ENCODE peak calls at places on chromosome 2, in eight cellular contexts. J, Z, E, G, B, T, D and L are unnamed samples.
A peak's percentile ranks its signal among the peaks of the same experiment; 100 is the strongest.

GRCh38 chr2:71348302-71348701 is 16.7 kb downstream of the ZNF638 start:
- DNase-seq in G (no peak), B (no peak), T (peak; percentile 73), Z (no peak), E (no peak), J (no peak), D (no peak), L (no peak)

GRCh38 chr2:157438907-157439791 is 4.7 kb downstream of the CYTIP start:
- DNase-seq in D (no peak), E (no peak), T (peak; percentile 19), B (no peak), Z (no peak), G (peak; percentile 40), J (no peak), L (no peak)

GRCh38 chr2:213151437-213152064 is at the start of gene IKZF2:
- DNase-seq in J (peak; percentile 77), T (peak; percentile 93), Z (peak; percentile 60), E (peak; percentile 67), G (peak; percentile 79), D (peak; percentile 45), B (peak; percentile 72), L (peak; percentile 85)

GRCh38 chr2:44596537-44597320 is 235.0 kb downstream of the CAMKMT start:
- DNase-seq in D (no peak), B (no peak), J (no peak), E (no peak), Z (no peak), G (no peak), T (no peak), L (no peak)

GRCh38 chr2:14693874-14694273 is 61.4 kb downstream of the LRATD1 start:
- DNase-seq in J (no peak), B (no peak), D (no peak), E (no peak), G (no peak), T (no peak), Z (no peak), L (no peak)

GRCh38 chr2:232362174-232362913 is 16.2 kb upstream of the ALPP start:
- DNase-seq in B (no peak), Z (no peak), D (no peak), J (peak; percentile 14), T (no peak), G (no peak), E (no peak), L (no peak)

GRCh38 chr2:223306371-223306770 is 254.4 kb downstream of the KCNE4 start:
- DNase-seq in E (no peak), Z (peak; percentile 28), D (no peak), T (peak; percentile 8), G (no peak), B (no peak), J (no peak), L (no peak)

GRCh38 chr2:7982054-7982453 is 699.8 kb upstream of the ID2 start:
- DNase-seq in B (no peak), T (no peak), E (no peak), D (no peak), G (no peak), Z (no peak), J (no peak), L (no peak)

GRCh38 chr2:208607694-208608093 is 201.1 kb downstream of the PTH2R start:
- DNase-seq in T (no peak), G (no peak), B (no peak), J (no peak), Z (no peak), D (no peak), E (no peak), L (no peak)

GRCh38 chr2:134153481-134153880 is 100.4 kb upstream of the MGAT5 start:
- DNase-seq in Z (no peak), T (no peak), G (peak; percentile 31), B (no peak), J (no peak), E (no peak), D (no peak), L (no peak)

GRCh38 chr2:62596061-62596658 is 90.2 kb upstream of the TMEM17 start:
- DNase-seq in J (no peak), Z (no peak), G (no peak), B (no peak), T (no peak), D (no peak), E (no peak), L (no peak)

GRCh38 chr2:191758420-191759199 is 80.7 kb downstream of the NABP1 start:
- DNase-seq in T (peak; percentile 59), D (no peak), B (peak; percentile 25), Z (peak; percentile 76), J (no peak), E (peak; percentile 28), G (peak; percentile 42), L (no peak)

GRCh38 chr2:28300489-28300888 is 92.2 kb upstream of the FOSL2 start:
- DNase-seq in B (no peak), Z (no peak), E (no peak), T (no peak), J (no peak), G (no peak), D (no peak), L (no peak)

GRCh38 chr2:222892321-222892720 is 31.5 kb downstream of the ACSL3 start:
- DNase-seq in J (no peak), E (no peak), G (no peak), D (peak; percentile 56), B (no peak), T (no peak), Z (no peak), L (no peak)

GRCh38 chr2:696463-696862 is 19.3 kb upstream of the TMEM18 start:
- DNase-seq in J (no peak), G (no peak), Z (no peak), T (no peak), B (no peak), E (no peak), D (no peak), L (no peak)

GRCh38 chr2:197515277-197515797 is 529 bp upstream of the MOB4 start:
- DNase-seq in D (no peak), J (no peak), B (no peak), G (peak; percentile 42), Z (peak; percentile 12), T (peak; percentile 14), E (peak; percentile 39), L (no peak)

GRCh38 chr2:193584522-193584938 is 1389.8 kb upstream of the TMEFF2 start:
- DNase-seq in T (peak; percentile 49), D (no peak), J (no peak), G (no peak), B (no peak), E (no peak), Z (peak; percentile 15), L (no peak)

GRCh38 chr2:89849731-89850130 is 1158.3 kb downstream of the RPIA start:
- DNase-seq in D (no peak), T (no peak), G (no peak), E (no peak), Z (no peak), J (no peak), B (no peak), L (no peak)

GRCh38 chr2:89850481-89850880 is 1159.0 kb downstream of the RPIA start:
- DNase-seq in B (no peak), Z (no peak), T (no peak), E (no peak), J (no peak), D (no peak), G (no peak), L (no peak)

GRCh38 chr2:89845532-89845931 is 1154.1 kb downstream of the RPIA start:
- DNase-seq in D (no peak), T (no peak), Z (no peak), G (no peak), E (no peak), B (no peak), J (no peak), L (no peak)

GRCh38 chr2:89848763-89849162 is 1157.3 kb downstream of the RPIA start:
- DNase-seq in T (no peak), Z (no peak), J (no peak), G (no peak), B (no peak), E (no peak), D (no peak), L (no peak)

DNA sequence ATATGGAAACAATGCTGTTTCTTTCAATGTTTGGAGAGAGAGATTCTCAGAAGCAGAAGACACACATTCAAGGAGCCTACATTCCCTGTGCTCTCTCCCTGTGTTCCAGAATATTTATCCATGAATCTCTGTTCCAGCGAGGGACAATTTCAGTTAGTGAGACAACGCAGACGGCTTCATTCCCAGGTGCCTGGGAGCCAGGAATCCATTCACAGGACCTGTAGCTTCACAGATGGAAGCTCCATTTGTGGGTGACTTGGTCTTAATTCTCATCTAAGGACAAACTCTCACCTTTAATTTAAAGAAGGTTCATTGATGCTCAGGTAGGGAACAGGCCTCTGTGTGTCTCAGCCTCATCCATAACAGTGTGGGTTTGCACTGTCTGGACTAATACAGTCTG is 1156.6 kb downstream of the RPIA start:
- DNase-seq in Z (no peak), T (no peak), J (no peak), E (no peak), B (no peak), G (no peak), D (no peak), L (no peak)
- H3K9me3 ChIP-seq in Z (no peaks in the 10 kb centered on the region), T (peaks cover 23% of the 10 kb centered on the region), J (no peaks in the 10 kb centered on the region), E (no peaks in the 10 kb centered on the region), B (no peaks in the 10 kb centered on the region), G (no peaks in the 10 kb centered on the region), D (no peaks in the 10 kb centered on the region), L (no peaks in the 10 kb centered on the region)

GRCh38 chr2:2827691-2828315 is 496.7 kb upstream of the MYT1L start:
- DNase-seq in B (no peak), G (peak; percentile 7), Z (no peak), T (no peak), J (no peak), D (no peak), E (no peak), L (no peak)
- H3K9me3 ChIP-seq in B (no peaks in the 10 kb centered on the region), G (no peaks in the 10 kb centered on the region), Z (no peaks in the 10 kb centered on the region), T (no peaks in the 10 kb centered on the region), J (no peaks in the 10 kb centered on the region), D (no peaks in the 10 kb centered on the region), E (no peaks in the 10 kb centered on the region), L (no peaks in the 10 kb centered on the region)

DNA sequence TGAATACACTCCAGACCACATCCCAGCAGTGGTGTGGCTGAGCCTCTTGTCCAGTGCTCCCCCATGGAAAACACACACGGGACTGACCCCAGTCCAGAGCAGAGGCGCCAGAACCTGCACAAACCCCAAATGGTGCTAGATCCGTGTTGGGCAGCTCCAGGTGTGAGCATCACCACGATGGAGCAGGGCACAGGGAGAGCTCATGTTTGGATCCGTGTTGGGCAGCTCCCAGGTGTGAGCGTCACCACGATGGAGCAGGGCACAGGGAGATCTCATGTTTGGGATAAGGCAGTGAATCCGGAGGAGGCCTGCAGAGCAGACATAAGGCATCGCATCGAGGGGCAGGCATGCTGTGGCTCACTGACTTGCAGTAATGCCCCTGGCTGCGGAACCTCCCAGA is 460.0 kb upstream of the MYT1L start:
- DNase-seq in E (no peak), G (no peak), T (no peak), D (no peak), B (no peak), Z (no peak), J (no peak), L (no peak)
- H3K9me3 ChIP-seq in E (no peaks in the 10 kb centered on the region), G (no peaks in the 10 kb centered on the region), T (no peaks in the 10 kb centered on the region), D (no peaks in the 10 kb centered on the region), B (no peaks in the 10 kb centered on the region), Z (no peaks in the 10 kb centered on the region), J (no peaks in the 10 kb centered on the region), L (no peaks in the 10 kb centered on the region)

DNA sequence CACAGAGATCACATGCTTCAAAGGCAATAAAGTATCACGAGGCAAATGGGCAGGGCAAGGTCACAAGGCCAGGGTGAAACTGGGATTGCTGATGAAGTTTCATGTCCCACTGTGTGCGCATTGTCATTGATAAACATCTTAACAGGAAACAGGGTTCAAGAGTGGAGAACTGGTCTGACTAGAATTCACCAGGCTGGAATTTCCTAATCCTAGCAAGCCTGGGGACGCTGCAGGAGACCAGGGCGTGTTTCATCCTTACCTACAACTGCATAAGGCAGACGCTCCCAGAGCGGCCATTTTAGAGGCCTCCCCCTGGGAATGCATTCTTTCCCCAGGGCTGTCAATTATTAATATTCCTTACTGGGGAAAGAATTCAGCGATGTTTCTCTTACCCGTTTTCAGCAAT is 33.2 kb downstream of the PTPN4 start:
- DNase-seq in G (no peak), B (no peak), E (no peak), J (no peak), Z (no peak), T (no peak), D (no peak), L (no peak)
- H3K9me3 ChIP-seq in G (no peaks in the 10 kb centered on the region), B (no peaks in the 10 kb centered on the region), E (peaks cover 3% of the 10 kb centered on the region), J (peaks cover 23% of the 10 kb centered on the region), Z (peaks cover 3% of the 10 kb centered on the region), T (no peaks in the 10 kb centered on the region), D (peaks cover 37% of the 10 kb centered on the region), L (peaks cover 49% of the 10 kb centered on the region)